ENCODE peak calls at places on chromosomes 1 and 21, in six cellular contexts. T, N, C, D, L and J are unnamed samples.

GRCh38 chr1:18913065-18913502 is 10.7 kb upstream of the ALDH4A1 start:
- DNase-seq in T (peak), N (peak), C (peak), D (peak), L (peak), J (no peak)

GRCh38 chr1:5615076-5615475 is 377.1 kb downstream of the NPHP4 start:
- DNase-seq in T (no peak), N (no peak), C (no peak), D (no peak), L (no peak), J (no peak)

GRCh38 chr1:206739411-206740076 is 31.0 kb upstream of the IL19 start:
- DNase-seq in T (no peak), N (peak), C (no peak), D (no peak), L (peak), J (no peak)

GRCh38 chr1:238023137-238023536 is 132.4 kb upstream of the ZP4 start:
- DNase-seq in T (no peak), N (no peak), C (no peak), D (no peak), L (no peak), J (no peak)

GRCh38 chr1:201016943-201017827 is 6.3 kb downstream of the KIF21B start:
- DNase-seq in T (peak), N (no peak), C (no peak), D (no peak), L (no peak), J (no peak)

GRCh38 chr1:154087574-154087973 is 67.3 kb downstream of the NUP210L start:
- DNase-seq in T (no peak), N (no peak), C (no peak), D (no peak), L (no peak), J (no peak)

GRCh38 chr1:11648732-11649158 is 5.5 kb downstream of the FBXO2 start:
- DNase-seq in T (no peak), N (peak), C (peak), D (peak), L (peak), J (no peak)

GRCh38 chr1:153400244-153400643 is 9.4 kb upstream of the S100A8 start:
- DNase-seq in T (no peak), N (no peak), C (peak), D (no peak), L (no peak), J (no peak)

GRCh38 chr1:62286778-62287224 is 32.4 kb downstream of the KANK4 start:
- DNase-seq in T (peak), N (no peak), C (peak), D (no peak), L (no peak), J (no peak)

GRCh38 chr1:71087060-71087459 is 6.2 kb upstream of the ZRANB2 start:
- DNase-seq in T (no peak), N (no peak), C (no peak), D (no peak), L (no peak), J (no peak)

GRCh38 chr1:213260322-213261075 is 209.5 kb downstream of the RPS6KC1 start:
- DNase-seq in T (no peak), N (no peak), C (no peak), D (no peak), L (no peak), J (no peak)

GRCh38 chr1:30977105-30977504 is 68.5 kb upstream of the SDC3 start:
- DNase-seq in T (no peak), N (no peak), C (peak), D (peak), L (no peak), J (no peak)

GRCh38 chr1:226061793-226062557 is 541 bp upstream of the H3-3A start:
- DNase-seq in T (peak), N (peak), C (peak), D (peak), L (no peak), J (no peak)

GRCh38 chr1:101237229-101237837 is 514 bp downstream of the S1PR1 start:
- DNase-seq in T (peak), N (peak), C (peak), D (peak), L (peak), J (no peak)

GRCh38 chr1:45300669-45300997 is 26.1 kb upstream of the HPDL start:
- DNase-seq in T (no peak), N (no peak), C (no peak), D (no peak), L (no peak), J (no peak)

GRCh38 chr1:46188295-46189030 is 9.8 kb downstream of the POMGNT1 start:
- DNase-seq in T (no peak), N (no peak), C (peak), D (peak), L (no peak), J (no peak)

GRCh38 chr21:37210017-37210593 is 57.0 kb downstream of the VPS26C start:
- DNase-seq in T (no peak), N (no peak), C (no peak), D (no peak), L (no peak), J (no peak)

GRCh38 chr1:164644774-164645634 is 86.0 kb downstream of the PBX1 start:
- DNase-seq in T (no peak), N (no peak), C (peak), D (peak), L (no peak), J (no peak)